ENCODE peak calls at places on chromosomes 3 and 15, in nine cellular contexts. One of them, this sample, is unnamed.

GRCh38 chr15:90603893-90604292 is 74.2 kb downstream of the CRTC3 start:
- DNase-seq in heart right ventricle: no peak
- DNase-seq in neural progenitor cell: no peak
- DNase-seq in aorta: no peak
- DNase-seq in right lobe of liver: no peak
- DNase-seq in CD4-positive, alpha-beta memory T cell: peak; percentile 31
- DNase-seq in right cardiac atrium: peak; percentile 72
- DNase-seq in HL-60: no peak
- DNase-seq in cardiac muscle cell: no peak
- DNase-seq in this sample: no peak

GRCh38 chr15:58690703-58691102 is 58.8 kb downstream of the ADAM10 start:
- DNase-seq in heart right ventricle: no peak
- DNase-seq in neural progenitor cell: no peak
- DNase-seq in aorta: no peak
- DNase-seq in cardiac muscle cell: no peak
- DNase-seq in right cardiac atrium: no peak
- DNase-seq in right lobe of liver: no peak
- DNase-seq in CD4-positive, alpha-beta memory T cell: no peak
- DNase-seq in HL-60: no peak
- DNase-seq in this sample: peak; percentile 65

GRCh38 chr15:77869021-77869895 is 208.3 kb downstream of the TBC1D2B start:
- DNase-seq in right lobe of liver: no peak
- DNase-seq in cardiac muscle cell: no peak
- DNase-seq in heart right ventricle: no peak
- DNase-seq in CD4-positive, alpha-beta memory T cell: no peak
- DNase-seq in right cardiac atrium: peak; percentile 19
- DNase-seq in aorta: no peak
- DNase-seq in HL-60: no peak
- DNase-seq in neural progenitor cell: no peak
- DNase-seq in this sample: no peak

GRCh38 chr15:81126887-81127286 is 7.2 kb upstream of the CFAP161 start:
- DNase-seq in aorta: no peak
- DNase-seq in right lobe of liver: no peak
- DNase-seq in heart right ventricle: no peak
- DNase-seq in right cardiac atrium: no peak
- DNase-seq in CD4-positive, alpha-beta memory T cell: no peak
- DNase-seq in neural progenitor cell: no peak
- DNase-seq in HL-60: no peak
- DNase-seq in cardiac muscle cell: no peak
- DNase-seq in this sample: no peak

GRCh38 chr15:93359780-93360161 is 270.8 kb upstream of the RGMA start:
- DNase-seq in right lobe of liver: no peak
- DNase-seq in neural progenitor cell: no peak
- DNase-seq in heart right ventricle: no peak
- DNase-seq in right cardiac atrium: no peak
- DNase-seq in HL-60: no peak
- DNase-seq in cardiac muscle cell: no peak
- DNase-seq in CD4-positive, alpha-beta memory T cell: no peak
- DNase-seq in aorta: no peak
- DNase-seq in this sample: no peak

GRCh38 chr3:149850787-149851582 is 38.0 kb downstream of the RNF13 start:
- DNase-seq in neural progenitor cell: no peak
- DNase-seq in right cardiac atrium: no peak
- DNase-seq in CD4-positive, alpha-beta memory T cell: no peak
- DNase-seq in aorta: no peak
- DNase-seq in HL-60: no peak
- DNase-seq in right lobe of liver: no peak
- DNase-seq in cardiac muscle cell: peak; percentile 4
- DNase-seq in heart right ventricle: peak; percentile 5
- DNase-seq in this sample: no peak

GRCh38 chr3:43995078-43995928 is 246.4 kb upstream of the TOPAZ1 start:
- DNase-seq in right lobe of liver: no peak
- DNase-seq in HL-60: no peak
- DNase-seq in aorta: no peak
- DNase-seq in neural progenitor cell: peak; percentile 77
- DNase-seq in cardiac muscle cell: peak; percentile 41
- DNase-seq in right cardiac atrium: peak; percentile 46
- DNase-seq in heart right ventricle: no peak
- DNase-seq in CD4-positive, alpha-beta memory T cell: no peak
- DNase-seq in this sample: peak; percentile 6

GRCh38 chr3:197792019-197792647 is 1.1 kb downstream of the LRCH3 start:
- DNase-seq in HL-60: no peak
- DNase-seq in right cardiac atrium: no peak
- DNase-seq in heart right ventricle: no peak
- DNase-seq in right lobe of liver: no peak
- DNase-seq in aorta: no peak
- DNase-seq in cardiac muscle cell: no peak
- DNase-seq in neural progenitor cell: no peak
- DNase-seq in CD4-positive, alpha-beta memory T cell: peak; percentile 48
- DNase-seq in this sample: peak; percentile 11

GRCh38 chr15:91348812-91349500 is 248.9 kb downstream of the SV2B start:
- DNase-seq in HL-60: peak; percentile 26
- DNase-seq in CD4-positive, alpha-beta memory T cell: no peak
- DNase-seq in right lobe of liver: no peak
- DNase-seq in cardiac muscle cell: no peak
- DNase-seq in aorta: no peak
- DNase-seq in heart right ventricle: no peak
- DNase-seq in neural progenitor cell: no peak
- DNase-seq in right cardiac atrium: no peak
- DNase-seq in this sample: peak; percentile 49

GRCh38 chr3:152780553-152780952 is 54.4 kb upstream of the P2RY1 start:
- DNase-seq in right lobe of liver: no peak
- DNase-seq in right cardiac atrium: no peak
- DNase-seq in HL-60: no peak
- DNase-seq in aorta: no peak
- DNase-seq in neural progenitor cell: no peak
- DNase-seq in cardiac muscle cell: no peak
- DNase-seq in CD4-positive, alpha-beta memory T cell: no peak
- DNase-seq in heart right ventricle: no peak
- DNase-seq in this sample: no peak

GRCh38 chr15:70083423-70083822 is 14.3 kb downstream of the TLE3 start:
- DNase-seq in aorta: no peak
- DNase-seq in right lobe of liver: no peak
- DNase-seq in CD4-positive, alpha-beta memory T cell: no peak
- DNase-seq in cardiac muscle cell: no peak
- DNase-seq in heart right ventricle: no peak
- DNase-seq in HL-60: no peak
- DNase-seq in right cardiac atrium: no peak
- DNase-seq in neural progenitor cell: peak; percentile 95
- DNase-seq in this sample: no peak

GRCh38 chr15:69540622-69541021 is 88.0 kb downstream of the RPLP1 start:
- DNase-seq in cardiac muscle cell: no peak
- DNase-seq in right lobe of liver: no peak
- DNase-seq in heart right ventricle: no peak
- DNase-seq in neural progenitor cell: no peak
- DNase-seq in CD4-positive, alpha-beta memory T cell: no peak
- DNase-seq in HL-60: no peak
- DNase-seq in right cardiac atrium: no peak
- DNase-seq in aorta: no peak
- DNase-seq in this sample: no peak

GRCh38 chr15:54045397-54045796 is 67.2 kb downstream of the UNC13C start:
- DNase-seq in aorta: no peak
- DNase-seq in right cardiac atrium: no peak
- DNase-seq in heart right ventricle: no peak
- DNase-seq in right lobe of liver: no peak
- DNase-seq in HL-60: no peak
- DNase-seq in CD4-positive, alpha-beta memory T cell: no peak
- DNase-seq in neural progenitor cell: no peak
- DNase-seq in cardiac muscle cell: no peak
- DNase-seq in this sample: no peak

DNA sequence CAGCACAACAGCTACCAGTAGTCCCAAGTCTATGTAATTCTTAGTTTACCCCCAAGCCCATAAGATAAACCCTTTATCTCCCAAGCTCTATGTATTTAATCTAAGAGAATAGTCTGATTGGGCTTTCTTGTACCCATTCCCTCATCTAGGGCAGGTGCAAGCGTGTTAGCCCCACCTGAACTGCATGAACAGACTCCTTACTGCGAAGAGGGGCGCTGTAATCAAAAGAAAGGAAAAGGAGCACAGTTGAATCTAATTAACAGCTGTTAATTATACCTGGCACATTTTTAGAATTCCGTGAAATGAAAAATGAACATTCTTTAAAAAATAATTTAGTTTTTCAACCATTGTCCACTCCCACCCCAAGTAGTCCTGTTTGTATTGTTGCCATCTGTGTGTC is 26.4 kb upstream of the NEDD4 start:
- DNase-seq in CD4-positive, alpha-beta memory T cell: no peak
- DNase-seq in right cardiac atrium: no peak
- DNase-seq in heart right ventricle: no peak
- DNase-seq in right lobe of liver: no peak
- DNase-seq in aorta: no peak
- DNase-seq in cardiac muscle cell: no peak
- DNase-seq in HL-60: no peak
- DNase-seq in neural progenitor cell: no peak
- DNase-seq in this sample: no peak
- H3K4me3 ChIP-seq in CD4-positive, alpha-beta memory T cell: no peak overlapping the region
- H3K4me3 ChIP-seq in right cardiac atrium: no peak overlapping the region
- H3K4me3 ChIP-seq in heart right ventricle: no peak overlapping the region
- H3K4me3 ChIP-seq in right lobe of liver: no peak overlapping the region
- H3K4me3 ChIP-seq in aorta: no peak overlapping the region
- H3K4me3 ChIP-seq in cardiac muscle cell: no peak overlapping the region
- H3K4me3 ChIP-seq in HL-60: no peak overlapping the region
- H3K4me3 ChIP-seq in neural progenitor cell: no peak overlapping the region
- H3K4me3 ChIP-seq in this sample: no peak overlapping the region

DNA sequence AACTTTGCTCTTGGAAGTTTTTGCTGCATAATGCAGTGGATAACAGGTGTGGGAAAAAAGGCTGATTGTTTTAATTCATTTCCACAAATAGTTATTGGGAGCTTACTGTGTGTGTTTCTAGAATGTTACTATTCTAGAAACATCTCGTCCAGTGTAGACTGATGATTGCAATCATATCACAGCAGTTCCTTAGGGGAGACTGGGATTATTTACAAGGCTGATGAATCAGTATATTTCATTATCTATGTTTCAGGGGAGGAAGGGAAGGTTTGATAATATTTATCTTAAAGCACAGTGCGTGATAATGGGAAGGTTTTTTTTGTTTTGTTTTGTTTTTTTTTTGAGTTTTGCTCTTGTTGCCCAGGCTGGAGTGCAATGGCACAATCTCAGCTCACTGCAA is 2.4 kb downstream of the USP13 start:
- DNase-seq in HL-60: no peak
- DNase-seq in right lobe of liver: no peak
- DNase-seq in cardiac muscle cell: no peak
- DNase-seq in right cardiac atrium: no peak
- DNase-seq in CD4-positive, alpha-beta memory T cell: no peak
- DNase-seq in heart right ventricle: no peak
- DNase-seq in aorta: no peak
- DNase-seq in neural progenitor cell: no peak
- DNase-seq in this sample: no peak
- H3K4me3 ChIP-seq in HL-60: no peak overlapping the region
- H3K4me3 ChIP-seq in right lobe of liver: no peak overlapping the region
- H3K4me3 ChIP-seq in cardiac muscle cell: peak overlapping the region; percentile 84
- H3K4me3 ChIP-seq in right cardiac atrium: peak overlapping the region; percentile 7
- H3K4me3 ChIP-seq in CD4-positive, alpha-beta memory T cell: no peak overlapping the region
- H3K4me3 ChIP-seq in heart right ventricle: peak overlapping the region; percentile 90
- H3K4me3 ChIP-seq in aorta: no peak overlapping the region
- H3K4me3 ChIP-seq in neural progenitor cell: peak overlapping the region; percentile 99
- H3K4me3 ChIP-seq in this sample: no peak overlapping the region

DNA sequence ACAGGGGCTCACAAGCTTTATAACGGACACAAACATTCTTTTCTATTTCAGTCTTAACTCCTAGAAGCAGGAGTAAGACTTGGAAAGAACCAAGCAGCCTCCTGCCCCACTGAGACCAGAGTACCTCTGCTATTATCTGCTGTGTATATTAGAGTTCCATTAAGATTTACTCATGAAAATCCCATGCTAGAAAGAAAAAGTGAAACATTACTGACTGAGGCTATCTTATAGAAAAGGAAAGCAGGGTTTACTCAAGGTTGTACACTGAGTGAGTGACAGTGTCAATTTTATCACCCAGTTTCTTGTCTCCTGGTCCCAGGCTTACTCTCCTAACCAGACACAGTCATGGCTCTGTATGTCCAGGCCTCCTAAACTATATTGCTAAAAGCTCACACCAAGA is 97.9 kb upstream of the SOX2 start:
- DNase-seq in heart right ventricle: no peak
- DNase-seq in HL-60: no peak
- DNase-seq in right cardiac atrium: no peak
- DNase-seq in aorta: no peak
- DNase-seq in right lobe of liver: no peak
- DNase-seq in CD4-positive, alpha-beta memory T cell: no peak
- DNase-seq in cardiac muscle cell: no peak
- DNase-seq in neural progenitor cell: no peak
- DNase-seq in this sample: no peak
- H3K4me3 ChIP-seq in heart right ventricle: no peak overlapping the region
- H3K4me3 ChIP-seq in HL-60: no peak overlapping the region
- H3K4me3 ChIP-seq in right cardiac atrium: no peak overlapping the region
- H3K4me3 ChIP-seq in aorta: no peak overlapping the region
- H3K4me3 ChIP-seq in right lobe of liver: no peak overlapping the region
- H3K4me3 ChIP-seq in CD4-positive, alpha-beta memory T cell: no peak overlapping the region
- H3K4me3 ChIP-seq in cardiac muscle cell: no peak overlapping the region
- H3K4me3 ChIP-seq in neural progenitor cell: peak overlapping the region; percentile 16
- H3K4me3 ChIP-seq in this sample: no peak overlapping the region

GRCh38 chr15:98684995-98685525 is 36.7 kb downstream of the IGF1R start:
- DNase-seq in neural progenitor cell: no peak
- DNase-seq in cardiac muscle cell: no peak
- DNase-seq in CD4-positive, alpha-beta memory T cell: no peak
- DNase-seq in HL-60: no peak
- DNase-seq in right lobe of liver: no peak
- DNase-seq in heart right ventricle: no peak
- DNase-seq in aorta: no peak
- DNase-seq in right cardiac atrium: no peak
- DNase-seq in this sample: no peak

GRCh38 chr15:98686983-98687382 is 38.6 kb downstream of the IGF1R start:
- DNase-seq in neural progenitor cell: no peak
- DNase-seq in CD4-positive, alpha-beta memory T cell: no peak
- DNase-seq in cardiac muscle cell: no peak
- DNase-seq in aorta: no peak
- DNase-seq in HL-60: no peak
- DNase-seq in right lobe of liver: no peak
- DNase-seq in right cardiac atrium: no peak
- DNase-seq in heart right ventricle: no peak
- DNase-seq in this sample: no peak

GRCh38 chr15:98682992-98683701 is 34.8 kb downstream of the IGF1R start:
- DNase-seq in neural progenitor cell: no peak
- DNase-seq in cardiac muscle cell: no peak
- DNase-seq in CD4-positive, alpha-beta memory T cell: no peak
- DNase-seq in aorta: no peak
- DNase-seq in right lobe of liver: no peak
- DNase-seq in HL-60: no peak
- DNase-seq in heart right ventricle: no peak
- DNase-seq in right cardiac atrium: no peak
- DNase-seq in this sample: no peak

GRCh38 chr15:98683821-98684220 is 35.5 kb downstream of the IGF1R start:
- DNase-seq in right cardiac atrium: no peak
- DNase-seq in CD4-positive, alpha-beta memory T cell: no peak
- DNase-seq in aorta: no peak
- DNase-seq in neural progenitor cell: peak; percentile 45
- DNase-seq in right lobe of liver: no peak
- DNase-seq in cardiac muscle cell: no peak
- DNase-seq in heart right ventricle: no peak
- DNase-seq in HL-60: no peak
- DNase-seq in this sample: no peak

DNA sequence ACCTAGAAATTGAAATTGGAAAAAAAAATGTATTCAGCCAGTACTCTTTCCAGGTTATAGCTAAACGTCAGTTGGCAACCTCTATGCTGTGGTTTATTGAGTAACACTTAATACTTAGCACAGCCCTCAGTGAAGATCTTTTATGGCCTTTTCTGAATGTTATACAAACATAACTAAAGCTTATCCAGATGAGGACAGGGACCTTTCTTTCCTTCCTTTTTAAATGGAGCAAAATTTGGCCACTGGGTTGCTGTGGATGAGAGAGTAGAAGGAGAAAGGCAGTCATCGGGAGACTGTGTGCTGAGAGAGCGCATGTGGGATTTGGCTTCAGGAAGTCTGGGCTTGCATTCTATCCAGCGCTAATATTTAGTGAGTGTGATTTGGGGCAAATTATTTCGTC is 36.1 kb downstream of the IGF1R start:
- DNase-seq in right lobe of liver: no peak
- DNase-seq in cardiac muscle cell: no peak
- DNase-seq in heart right ventricle: no peak
- DNase-seq in aorta: no peak
- DNase-seq in neural progenitor cell: no peak
- DNase-seq in CD4-positive, alpha-beta memory T cell: no peak
- DNase-seq in right cardiac atrium: no peak
- DNase-seq in HL-60: peak; percentile 25
- DNase-seq in this sample: peak; percentile 29
- H3K4me3 ChIP-seq in right lobe of liver: no peak overlapping the region
- H3K4me3 ChIP-seq in cardiac muscle cell: no peak overlapping the region
- H3K4me3 ChIP-seq in heart right ventricle: no peak overlapping the region
- H3K4me3 ChIP-seq in aorta: no peak overlapping the region
- H3K4me3 ChIP-seq in neural progenitor cell: no peak overlapping the region
- H3K4me3 ChIP-seq in CD4-positive, alpha-beta memory T cell: no peak overlapping the region
- H3K4me3 ChIP-seq in right cardiac atrium: no peak overlapping the region
- H3K4me3 ChIP-seq in HL-60: no peak overlapping the region
- H3K4me3 ChIP-seq in this sample: no peak overlapping the region